ENCODE peak calls at places on chromosome 15, in four cellular contexts. O, F, A and L are unnamed samples.
A peak's percentile ranks its signal among the peaks of the same experiment; 100 is the strongest.

GRCh38 chr15:27456807-27457206 is 485.8 kb downstream of the GABRG3 start:
- DNase-seq in O (no peak), A (no peak), F (no peak), L (no peak)

GRCh38 chr15:99561476-99562230 is 4.1 kb upstream of the MEF2A start:
- DNase-seq in F (no peak), A (no peak), O (no peak), L (no peak)

GRCh38 chr15:78059110-78059839 is 18.2 kb downstream of the TBC1D2B start:
- DNase-seq in A (no peak), F (no peak), O (peak; percentile 37), L (no peak)

GRCh38 chr15:39869251-39869650 is 50.8 kb downstream of the GPR176 start:
- DNase-seq in A (no peak), F (no peak), O (no peak), L (no peak)

GRCh38 chr15:61974759-61975158 is 85.5 kb downstream of the VPS13C start:
- DNase-seq in A (no peak), O (no peak), F (no peak), L (no peak)

GRCh38 chr15:50135123-50135541 is 16.1 kb upstream of the ATP8B4 start:
- DNase-seq in O (peak; percentile 65), A (no peak), F (no peak), L (peak; percentile 30)

GRCh38 chr15:73986055-73986775 is 5.9 kb downstream of the STOML1 start:
- DNase-seq in O (no peak), A (no peak), F (no peak), L (no peak)

GRCh38 chr15:59994855-59995557 is 9.1 kb upstream of the FOXB1 start:
- DNase-seq in A (no peak), F (no peak), O (no peak), L (no peak)

GRCh38 chr15:31338879-31339557 is 12.4 kb downstream of the KLF13 start:
- DNase-seq in O (peak; percentile 77), F (no peak), A (no peak), L (peak; percentile 88)

GRCh38 chr15:81040757-81041156 is 40.0 kb downstream of the TLNRD1 start:
- DNase-seq in O (no peak), F (no peak), A (no peak), L (no peak)

GRCh38 chr15:94131875-94132274 is 99.5 kb upstream of the MCTP2 start:
- DNase-seq in F (no peak), O (no peak), A (no peak), L (no peak)

GRCh38 chr15:78360426-78360825 is 20.3 kb downstream of the CRABP1 start:
- DNase-seq in A (peak; percentile 88), F (no peak), O (no peak), L (no peak)

GRCh38 chr15:63076136-63077005 is 33.8 kb downstream of the TPM1 start:
- DNase-seq in F (no peak), A (no peak), O (no peak), L (no peak)

GRCh38 chr15:96416934-96417759 is 86.6 kb downstream of the NR2F2 start:
- DNase-seq in O (no peak), F (no peak), A (no peak), L (no peak)

GRCh38 chr15:28993720-28994053 is 107.9 kb downstream of the APBA2 start:
- DNase-seq in F (no peak), A (no peak), O (no peak), L (no peak)

GRCh38 chr15:38398134-38398533 is 55.8 kb upstream of the FAM98B start:
- DNase-seq in F (no peak), A (no peak), O (peak; percentile 99), L (peak; percentile 98)

GRCh38 chr15:59792359-59792758 is 103.2 kb upstream of the BNIP2 start:
- DNase-seq in A (no peak), F (no peak), O (no peak), L (no peak)

GRCh38 chr15:25830844-25831443 is 32.2 kb downstream of the ATP10A start:
- DNase-seq in A (no peak), F (no peak), O (peak; percentile 98), L (peak; percentile 76)

GRCh38 chr15:68551296-68551635 is 27.5 kb upstream of the CORO2B start:
- DNase-seq in F (no peak), A (no peak), O (no peak), L (no peak)

GRCh38 chr15:64046347-64047153 is at the start of gene DAPK2:
- DNase-seq in O (peak; percentile 26), A (peak; percentile 58), F (peak; percentile 49), L (peak; percentile 26)

GRCh38 chr15:85379403-85380131 is 836 bp upstream of the AKAP13 start:
- DNase-seq in O (peak; percentile 14), A (no peak), F (peak; percentile 7), L (peak; percentile 20)

GRCh38 chr15:89071471-89071870 is 16.8 kb upstream of the ABHD2 start:
- DNase-seq in F (no peak), A (no peak), O (no peak), L (no peak)

GRCh38 chr15:100919481-100920405 is 586 bp downstream of the LRRK1 start:
- DNase-seq in A (no peak), O (peak; percentile 14), F (no peak), L (no peak)

GRCh38 chr15:41507820-41508290 is 5.8 kb downstream of the LTK start:
- DNase-seq in O (no peak), A (no peak), F (no peak), L (no peak)

GRCh38 chr15:90598053-90598577 is 68.4 kb downstream of the CRTC3 start:
- DNase-seq in O (no peak), F (no peak), A (no peak), L (no peak)

GRCh38 chr15:101710806-101711205 is 13.5 kb downstream of the TARS3 start:
- DNase-seq in O (peak; percentile 65), A (no peak), F (no peak), L (peak; percentile 61)